ENCODE peak calls at places on chromosomes 13 and 19, in five cellular contexts. One of them, this sample, is unnamed. For H3K4me1, the result is how much of the 10 kb centered on the place peaks cover.

GRCh38 chr19:48878219-48879024 is 6.2 kb downstream of the PPP1R15A start:
- DNase-seq in mesenchymal stem cell: peak
- DNase-seq in cardiac muscle cell: peak
- DNase-seq in CD8-positive, alpha-beta T cell: no peak
- DNase-seq in heart right ventricle: peak
- DNase-seq in this sample: no peak

GRCh38 chr13:70171151-70171550 is 62.9 kb upstream of the KLHL1 start:
- DNase-seq in heart right ventricle: no peak
- DNase-seq in CD8-positive, alpha-beta T cell: no peak
- DNase-seq in cardiac muscle cell: no peak
- DNase-seq in mesenchymal stem cell: peak
- DNase-seq in this sample: no peak

GRCh38 chr13:33006646-33007045 is 9.6 kb upstream of the KL start:
- DNase-seq in mesenchymal stem cell: no peak
- DNase-seq in CD8-positive, alpha-beta T cell: no peak
- DNase-seq in heart right ventricle: no peak
- DNase-seq in cardiac muscle cell: no peak
- DNase-seq in this sample: no peak

GRCh38 chr13:52738719-52739467 is 727 bp downstream of the CNMD start:
- DNase-seq in heart right ventricle: peak
- DNase-seq in mesenchymal stem cell: peak
- DNase-seq in CD8-positive, alpha-beta T cell: peak
- DNase-seq in cardiac muscle cell: peak
- DNase-seq in this sample: peak

GRCh38 chr19:10043286-10043927 is 30.1 kb downstream of the RDH8 start:
- DNase-seq in cardiac muscle cell: peak
- DNase-seq in CD8-positive, alpha-beta T cell: no peak
- DNase-seq in mesenchymal stem cell: peak
- DNase-seq in heart right ventricle: no peak
- DNase-seq in this sample: no peak

GRCh38 chr19:41957838-41958366 is 1.2 kb downstream of the RABAC1 start:
- DNase-seq in mesenchymal stem cell: peak
- DNase-seq in CD8-positive, alpha-beta T cell: peak
- DNase-seq in cardiac muscle cell: peak
- DNase-seq in heart right ventricle: peak
- DNase-seq in this sample: peak

GRCh38 chr13:60627071-60627686 is 230.2 kb downstream of the TDRD3 start:
- DNase-seq in CD8-positive, alpha-beta T cell: no peak
- DNase-seq in mesenchymal stem cell: peak
- DNase-seq in cardiac muscle cell: peak
- DNase-seq in heart right ventricle: peak
- DNase-seq in this sample: peak

GRCh38 chr13:99572131-99572530 is 70.9 kb downstream of the TM9SF2 start:
- DNase-seq in cardiac muscle cell: peak
- DNase-seq in mesenchymal stem cell: no peak
- DNase-seq in heart right ventricle: no peak
- DNase-seq in CD8-positive, alpha-beta T cell: no peak
- DNase-seq in this sample: no peak

GRCh38 chr19:41339936-41340335 is 13.8 kb downstream of the TGFB1 start:
- DNase-seq in mesenchymal stem cell: peak
- DNase-seq in CD8-positive, alpha-beta T cell: no peak
- DNase-seq in cardiac muscle cell: peak
- DNase-seq in heart right ventricle: no peak
- DNase-seq in this sample: no peak

GRCh38 chr19:45079911-45080469 is 930 bp downstream of the GEMIN7 start:
- DNase-seq in CD8-positive, alpha-beta T cell: no peak
- DNase-seq in heart right ventricle: no peak
- DNase-seq in cardiac muscle cell: no peak
- DNase-seq in mesenchymal stem cell: no peak
- DNase-seq in this sample: no peak

GRCh38 chr19:56639217-56639616 is 3.7 kb upstream of the SMIM17 start:
- DNase-seq in heart right ventricle: no peak
- DNase-seq in mesenchymal stem cell: peak
- DNase-seq in cardiac muscle cell: peak
- DNase-seq in CD8-positive, alpha-beta T cell: no peak
- DNase-seq in this sample: no peak

GRCh38 chr19:43675906-43676305 is 5.9 kb upstream of the PLAUR start:
- DNase-seq in heart right ventricle: no peak
- DNase-seq in cardiac muscle cell: no peak
- DNase-seq in CD8-positive, alpha-beta T cell: no peak
- DNase-seq in mesenchymal stem cell: no peak
- DNase-seq in this sample: no peak

GRCh38 chr19:41323430-41324125 is 13.6 kb downstream of the CCDC97 start:
- DNase-seq in mesenchymal stem cell: peak
- DNase-seq in cardiac muscle cell: peak
- DNase-seq in heart right ventricle: no peak
- DNase-seq in CD8-positive, alpha-beta T cell: no peak
- DNase-seq in this sample: no peak

GRCh38 chr13:79742923-79743322 is 262.0 kb downstream of the NDFIP2 start:
- DNase-seq in CD8-positive, alpha-beta T cell: no peak
- DNase-seq in heart right ventricle: no peak
- DNase-seq in mesenchymal stem cell: no peak
- DNase-seq in cardiac muscle cell: no peak
- DNase-seq in this sample: no peak

GRCh38 chr19:33344210-33344609 is 29.3 kb upstream of the CEBPG start:
- DNase-seq in mesenchymal stem cell: no peak
- DNase-seq in cardiac muscle cell: peak
- DNase-seq in CD8-positive, alpha-beta T cell: no peak
- DNase-seq in heart right ventricle: peak
- DNase-seq in this sample: no peak

GRCh38 chr13:80382576-80382975 is 41.6 kb upstream of the SPRY2 start:
- DNase-seq in heart right ventricle: no peak
- DNase-seq in cardiac muscle cell: no peak
- DNase-seq in mesenchymal stem cell: no peak
- DNase-seq in CD8-positive, alpha-beta T cell: no peak
- DNase-seq in this sample: no peak

GRCh38 chr13:75402787-75403186 is 79.2 kb downstream of the TBC1D4 start:
- DNase-seq in heart right ventricle: peak
- DNase-seq in mesenchymal stem cell: no peak
- DNase-seq in cardiac muscle cell: no peak
- DNase-seq in CD8-positive, alpha-beta T cell: no peak
- DNase-seq in this sample: no peak

GRCh38 chr13:111424134-111424533 is 103.7 kb downstream of the TEX29 start:
- DNase-seq in CD8-positive, alpha-beta T cell: no peak
- DNase-seq in cardiac muscle cell: no peak
- DNase-seq in heart right ventricle: no peak
- DNase-seq in mesenchymal stem cell: no peak
- DNase-seq in this sample: no peak

GRCh38 chr13:74077847-74078246 is 56.4 kb downstream of the KLF12 start:
- DNase-seq in heart right ventricle: peak
- DNase-seq in mesenchymal stem cell: peak
- DNase-seq in CD8-positive, alpha-beta T cell: no peak
- DNase-seq in cardiac muscle cell: peak
- DNase-seq in this sample: no peak

GRCh38 chr19:46902402-46902766 is 41.6 kb downstream of the ARHGAP35 start:
- DNase-seq in CD8-positive, alpha-beta T cell: no peak
- DNase-seq in cardiac muscle cell: no peak
- DNase-seq in heart right ventricle: no peak
- DNase-seq in mesenchymal stem cell: peak
- DNase-seq in this sample: no peak

GRCh38 chr19:48121909-48122371 is 11.3 kb upstream of the PLA2G4C start:
- DNase-seq in mesenchymal stem cell: no peak
- DNase-seq in CD8-positive, alpha-beta T cell: no peak
- DNase-seq in cardiac muscle cell: peak
- DNase-seq in heart right ventricle: no peak
- DNase-seq in this sample: no peak

GRCh38 chr13:98411013-98411412 is 165.9 kb downstream of the STK24 start:
- DNase-seq in heart right ventricle: no peak
- DNase-seq in cardiac muscle cell: no peak
- DNase-seq in mesenchymal stem cell: no peak
- DNase-seq in CD8-positive, alpha-beta T cell: no peak
- DNase-seq in this sample: no peak

GRCh38 chr19:51808333-51808986 is 13.5 kb downstream of the FPR3 start:
- DNase-seq in CD8-positive, alpha-beta T cell: no peak
- DNase-seq in mesenchymal stem cell: no peak
- DNase-seq in heart right ventricle: peak
- DNase-seq in cardiac muscle cell: peak
- DNase-seq in this sample: no peak

GRCh38 chr19:10601999-10602329 is 14.9 kb upstream of the AP1M2 start:
- DNase-seq in heart right ventricle: no peak
- DNase-seq in mesenchymal stem cell: no peak
- DNase-seq in cardiac muscle cell: no peak
- DNase-seq in CD8-positive, alpha-beta T cell: no peak
- DNase-seq in this sample: no peak

GRCh38 chr13:112007191-112007590 is 59.8 kb upstream of the SOX1 start:
- DNase-seq in mesenchymal stem cell: no peak
- DNase-seq in heart right ventricle: no peak
- DNase-seq in CD8-positive, alpha-beta T cell: no peak
- DNase-seq in cardiac muscle cell: no peak
- DNase-seq in this sample: no peak

GRCh38 chr19:57888494-57889231 is at the start of gene ZNF814:
- DNase-seq in mesenchymal stem cell: peak
- DNase-seq in CD8-positive, alpha-beta T cell: peak
- DNase-seq in heart right ventricle: peak
- DNase-seq in cardiac muscle cell: peak
- DNase-seq in this sample: peak

GRCh38 chr19:38880882-38881609 is 3.0 kb upstream of the RINL start:
- DNase-seq in CD8-positive, alpha-beta T cell: no peak
- DNase-seq in mesenchymal stem cell: no peak
- DNase-seq in cardiac muscle cell: no peak
- DNase-seq in heart right ventricle: no peak
- DNase-seq in this sample: no peak

GRCh38 chr19:29639086-29639485 is 26.2 kb upstream of the PLEKHF1 start:
- DNase-seq in mesenchymal stem cell: no peak
- DNase-seq in heart right ventricle: no peak
- DNase-seq in CD8-positive, alpha-beta T cell: no peak
- DNase-seq in cardiac muscle cell: no peak
- DNase-seq in this sample: no peak

GRCh38 chr13:113058988-113059850 is 46.4 kb upstream of the F7 start:
- DNase-seq in CD8-positive, alpha-beta T cell: no peak
- DNase-seq in mesenchymal stem cell: no peak
- DNase-seq in cardiac muscle cell: peak
- DNase-seq in heart right ventricle: no peak
- DNase-seq in this sample: no peak

GRCh38 chr19:18599485-18599884 is 7.1 kb downstream of the CRLF1 start:
- DNase-seq in heart right ventricle: no peak
- DNase-seq in CD8-positive, alpha-beta T cell: no peak
- DNase-seq in mesenchymal stem cell: no peak
- DNase-seq in cardiac muscle cell: no peak
- DNase-seq in this sample: no peak

GRCh38 chr19:19538767-19539166 is 702 bp downstream of the CILP2 start:
- DNase-seq in heart right ventricle: no peak
- DNase-seq in CD8-positive, alpha-beta T cell: no peak
- DNase-seq in mesenchymal stem cell: no peak
- DNase-seq in cardiac muscle cell: peak
- DNase-seq in this sample: no peak

GRCh38 chr19:50490411-50490811 is 13.8 kb upstream of the GARIN5A start:
- DNase-seq in cardiac muscle cell: no peak
- DNase-seq in mesenchymal stem cell: no peak
- DNase-seq in heart right ventricle: no peak
- DNase-seq in CD8-positive, alpha-beta T cell: peak
- DNase-seq in this sample: no peak

GRCh38 chr19:50489461-50490011 is 12.9 kb upstream of the GARIN5A start:
- DNase-seq in heart right ventricle: no peak
- DNase-seq in CD8-positive, alpha-beta T cell: peak
- DNase-seq in mesenchymal stem cell: no peak
- DNase-seq in cardiac muscle cell: no peak
- DNase-seq in this sample: no peak

GRCh38 chr19:50486823-50487515 is 10.3 kb upstream of the GARIN5A start:
- DNase-seq in cardiac muscle cell: peak
- DNase-seq in CD8-positive, alpha-beta T cell: peak
- DNase-seq in heart right ventricle: no peak
- DNase-seq in mesenchymal stem cell: peak
- DNase-seq in this sample: no peak

GRCh38 chr19:50490991-50491472 is 14.4 kb upstream of the GARIN5A start:
- DNase-seq in CD8-positive, alpha-beta T cell: peak
- DNase-seq in heart right ventricle: no peak
- DNase-seq in cardiac muscle cell: no peak
- DNase-seq in mesenchymal stem cell: no peak
- DNase-seq in this sample: no peak

DNA sequence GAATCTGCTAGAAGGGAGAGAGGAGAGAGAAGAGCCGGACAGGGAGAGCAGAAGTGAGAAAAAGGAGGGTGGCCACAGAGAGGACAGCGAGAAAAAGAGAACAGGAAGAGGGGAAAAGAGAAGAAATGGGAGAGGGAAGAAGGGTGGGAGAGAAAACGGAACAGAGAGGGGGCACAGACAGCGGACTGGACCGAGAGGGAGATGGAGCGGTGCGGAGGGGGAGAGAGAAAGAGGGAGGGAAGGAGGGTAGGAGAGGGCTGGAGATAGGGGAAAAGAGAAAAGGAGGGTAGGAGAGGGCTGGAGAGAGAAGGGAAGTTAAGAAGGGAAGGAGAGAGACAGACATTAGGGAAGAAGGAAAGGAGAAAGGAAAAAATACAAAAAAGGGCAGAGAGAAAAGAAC is 12.1 kb upstream of the GARIN5A start:
- DNase-seq in cardiac muscle cell: no peak
- DNase-seq in mesenchymal stem cell: no peak
- DNase-seq in CD8-positive, alpha-beta T cell: no peak
- DNase-seq in heart right ventricle: no peak
- DNase-seq in this sample: no peak
- H3K4me1 ChIP-seq in cardiac muscle cell: under half
- H3K4me1 ChIP-seq in mesenchymal stem cell: under half
- H3K4me1 ChIP-seq in CD8-positive, alpha-beta T cell: under half
- H3K4me1 ChIP-seq in heart right ventricle: under half
- H3K4me1 ChIP-seq in this sample: under half

GRCh38 chr13:43003010-43003409 is 11.0 kb upstream of the EPSTI1 start:
- DNase-seq in heart right ventricle: no peak
- DNase-seq in CD8-positive, alpha-beta T cell: no peak
- DNase-seq in mesenchymal stem cell: no peak
- DNase-seq in cardiac muscle cell: no peak
- DNase-seq in this sample: no peak
- H3K4me1 ChIP-seq in heart right ventricle: under half
- H3K4me1 ChIP-seq in CD8-positive, alpha-beta T cell: under half
- H3K4me1 ChIP-seq in mesenchymal stem cell: under half
- H3K4me1 ChIP-seq in cardiac muscle cell: under half
- H3K4me1 ChIP-seq in this sample: under half

GRCh38 chr19:39937792-39938191 is 3.4 kb upstream of the FCGBP start:
- DNase-seq in mesenchymal stem cell: no peak
- DNase-seq in CD8-positive, alpha-beta T cell: no peak
- DNase-seq in heart right ventricle: no peak
- DNase-seq in cardiac muscle cell: no peak
- DNase-seq in this sample: no peak
- H3K4me1 ChIP-seq in mesenchymal stem cell: under half
- H3K4me1 ChIP-seq in CD8-positive, alpha-beta T cell: half or more
- H3K4me1 ChIP-seq in heart right ventricle: under half
- H3K4me1 ChIP-seq in cardiac muscle cell: under half
- H3K4me1 ChIP-seq in this sample: half or more

GRCh38 chr19:1017906-1018305 is 3.0 kb downstream of the TMEM259 start:
- DNase-seq in heart right ventricle: no peak
- DNase-seq in CD8-positive, alpha-beta T cell: no peak
- DNase-seq in mesenchymal stem cell: no peak
- DNase-seq in cardiac muscle cell: no peak
- DNase-seq in this sample: no peak

GRCh38 chr19:1017115-1017905 is 3.6 kb downstream of the TMEM259 start:
- DNase-seq in CD8-positive, alpha-beta T cell: no peak
- DNase-seq in heart right ventricle: no peak
- DNase-seq in mesenchymal stem cell: no peak
- DNase-seq in cardiac muscle cell: no peak
- DNase-seq in this sample: no peak

GRCh38 chr19:1019616-1019961 is 1.3 kb downstream of the TMEM259 start:
- DNase-seq in mesenchymal stem cell: no peak
- DNase-seq in CD8-positive, alpha-beta T cell: no peak
- DNase-seq in cardiac muscle cell: no peak
- DNase-seq in heart right ventricle: no peak
- DNase-seq in this sample: no peak

GRCh38 chr19:1018932-1019615 is 1.8 kb downstream of the TMEM259 start:
- DNase-seq in CD8-positive, alpha-beta T cell: no peak
- DNase-seq in cardiac muscle cell: no peak
- DNase-seq in heart right ventricle: no peak
- DNase-seq in mesenchymal stem cell: no peak
- DNase-seq in this sample: no peak

GRCh38 chr19:1018393-1018792 is 2.5 kb downstream of the TMEM259 start:
- DNase-seq in cardiac muscle cell: no peak
- DNase-seq in heart right ventricle: no peak
- DNase-seq in CD8-positive, alpha-beta T cell: no peak
- DNase-seq in mesenchymal stem cell: no peak
- DNase-seq in this sample: no peak
- H3K4me1 ChIP-seq in cardiac muscle cell: under half
- H3K4me1 ChIP-seq in heart right ventricle: half or more
- H3K4me1 ChIP-seq in CD8-positive, alpha-beta T cell: under half
- H3K4me1 ChIP-seq in mesenchymal stem cell: half or more
- H3K4me1 ChIP-seq in this sample: half or more